ENCODE peak calls at places on chromosome 18, in seven cellular contexts. E is spleen; W is tibial artery; V is uterus; M is CD8-positive, alpha-beta T cell; F is heart left ventricle; H is upper lobe of right lung. A is an unnamed sample.

GRCh38 chr18:79217979-79218604 is 148.9 kb downstream of the ATP9B start:
- DNase-seq in V (no peak), M (no peak), H (no peak), W (no peak), F (no peak), E (no peak), A (no peak)

GRCh38 chr18:22470511-22471181 is 52.9 kb upstream of the CTAGE1 start:
- DNase-seq in E (no peak), M (no peak), H (no peak), W (peak), V (no peak), F (no peak), A (no peak)

GRCh38 chr18:55404811-55405654 is 183.0 kb downstream of the TCF4 start:
- DNase-seq in W (no peak), F (no peak), V (no peak), H (no peak), M (no peak), E (no peak), A (no peak)

GRCh38 chr18:22342625-22343024 is 75.1 kb downstream of the CTAGE1 start:
- DNase-seq in W (no peak), V (peak), F (no peak), M (peak), E (no peak), H (peak), A (peak)

GRCh38 chr18:2417861-2418610 is 153.3 kb downstream of the METTL4 start:
- DNase-seq in M (no peak), W (no peak), F (no peak), E (no peak), H (no peak), V (no peak), A (no peak)

GRCh38 chr18:23712445-23712844 is 23.2 kb downstream of the LAMA3 start:
- DNase-seq in V (no peak), E (no peak), W (no peak), F (no peak), H (no peak), M (no peak), A (no peak)

GRCh38 chr18:51342815-51343214 is 145.3 kb upstream of the MEX3C start:
- DNase-seq in W (no peak), H (no peak), M (no peak), E (no peak), F (no peak), V (no peak), A (no peak)

GRCh38 chr18:79657342-79657996 is 22.1 kb upstream of the CTDP1 start:
- DNase-seq in H (no peak), M (no peak), E (no peak), V (no peak), W (no peak), F (no peak), A (no peak)

GRCh38 chr18:28115149-28115550 is 61.8 kb downstream of the CDH2 start:
- DNase-seq in V (no peak), H (no peak), E (no peak), F (no peak), W (no peak), M (no peak), A (no peak)

GRCh38 chr18:48027401-48027931 is 97.0 kb upstream of the SMAD2 start:
- DNase-seq in V (no peak), E (peak), F (no peak), W (peak), M (no peak), H (peak), A (no peak)

GRCh38 chr18:4842287-4842686 is 354.8 kb downstream of the AKAIN1 start:
- DNase-seq in V (no peak), E (no peak), F (no peak), M (no peak), W (no peak), H (no peak), A (no peak)

GRCh38 chr18:49725809-49726514 is 87.4 kb downstream of the ACAA2 start:
- DNase-seq in W (peak), V (peak), F (peak), M (no peak), E (no peak), H (no peak), A (no peak)
- TF ChIP-seq CTCF in W (no peak), V (no peak), F (no peak), M (no peak), E (no peak), H (no peak), A (no peak)

DNA sequence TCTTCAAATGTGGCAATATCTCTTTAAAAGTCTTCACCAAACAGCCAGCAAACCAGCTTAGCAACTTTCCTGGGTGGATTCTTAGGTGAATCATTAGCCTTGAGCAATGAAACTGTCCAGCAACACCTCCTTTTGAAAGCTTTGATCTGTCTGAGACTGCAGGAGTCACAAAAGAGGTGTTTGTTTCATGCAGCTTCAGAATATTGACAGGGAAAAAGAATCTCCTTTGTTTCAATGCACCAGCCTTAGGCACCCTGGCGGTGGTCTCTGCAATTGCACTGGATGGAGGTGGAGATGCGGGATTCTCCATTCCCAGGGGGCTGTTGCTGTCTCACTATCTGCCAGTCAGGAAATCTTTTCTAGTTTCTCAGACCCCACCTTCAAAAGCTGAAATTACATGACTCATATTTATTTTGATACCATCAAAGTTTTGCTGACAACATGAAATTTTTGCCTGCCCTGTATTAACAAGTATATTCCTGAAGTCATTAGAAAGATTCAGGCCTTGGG is 76.0 kb upstream of the DSG1 start:
- DNase-seq in W (no peak), M (no peak), E (no peak), F (no peak), H (no peak), V (no peak), A (no peak)
- TF ChIP-seq CTCF in W (peak), M (no peak), E (no peak), F (peak), H (peak), V (no peak), A (no peak)

DNA sequence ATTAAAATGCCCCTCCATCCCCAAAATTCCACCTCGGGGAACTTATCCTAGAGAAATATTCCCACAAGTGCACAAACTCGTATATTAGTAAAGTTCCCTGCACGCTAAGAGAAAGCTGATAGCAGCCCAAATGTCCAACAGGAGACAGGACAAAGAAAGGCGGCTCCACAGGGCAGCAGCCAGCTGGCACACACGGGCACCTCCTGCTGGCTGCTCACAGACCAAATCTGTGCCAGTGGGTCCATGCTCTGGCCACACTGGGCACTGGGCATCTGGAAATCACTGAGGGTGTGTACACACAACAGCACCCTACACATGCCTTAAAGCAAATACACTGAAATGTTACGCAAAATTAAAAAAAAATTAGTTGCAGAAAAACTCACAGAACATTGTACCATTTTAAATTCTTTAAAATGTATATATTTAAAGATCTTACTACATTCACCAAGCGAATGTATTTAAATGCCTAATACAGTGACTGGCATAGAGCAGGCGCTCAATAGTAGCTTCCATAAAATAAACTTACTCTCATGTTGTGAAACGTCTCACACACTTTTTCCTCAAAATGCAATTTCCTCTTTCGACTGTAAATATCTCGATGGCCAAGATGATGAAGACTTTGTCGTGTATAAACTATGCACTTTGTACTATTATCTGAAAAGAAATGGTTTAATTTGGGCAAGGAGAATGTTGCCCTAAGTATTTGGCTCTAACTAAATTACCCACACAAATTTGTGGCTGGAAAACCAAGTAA is 19.4 kb downstream of the ZNF516 start:
- DNase-seq in H (no peak), F (no peak), W (no peak), M (no peak), E (no peak), V (no peak), A (no peak)
- TF ChIP-seq CTCF in H (no peak), F (no peak), W (no peak), M (no peak), E (no peak), V (no peak), A (no peak)

GRCh38 chr18:31039426-31039825 is 3.1 kb downstream of the DSC3 start:
- DNase-seq in W (no peak), M (no peak), H (no peak), E (no peak), F (no peak), V (no peak), A (no peak)

GRCh38 chr18:31041346-31042067 is 1.0 kb downstream of the DSC3 start:
- DNase-seq in F (no peak), E (peak), H (peak), V (no peak), W (no peak), M (no peak), A (no peak)

GRCh38 chr18:31042391-31043181 is at the start of gene DSC3:
- DNase-seq in V (peak), E (peak), F (no peak), W (peak), H (peak), M (no peak), A (no peak)

GRCh38 chr18:31042068-31042390 is 513 bp downstream of the DSC3 start:
- DNase-seq in F (no peak), W (no peak), H (no peak), V (no peak), E (no peak), M (no peak), A (no peak)

GRCh38 chr18:31040982-31041345 is 1.6 kb downstream of the DSC3 start:
- DNase-seq in E (no peak), M (no peak), H (no peak), W (no peak), V (no peak), F (no peak), A (no peak)
- TF ChIP-seq CTCF in E (no peak), M (no peak), H (no peak), W (no peak), V (no peak), F (no peak), A (no peak)

GRCh38 chr18:76657911-76658475 is 163.0 kb upstream of the ZNF516 start:
- DNase-seq in F (no peak), M (no peak), W (no peak), E (no peak), H (no peak), V (no peak), A (no peak)

GRCh38 chr18:76657428-76657827 is 162.4 kb upstream of the ZNF516 start:
- DNase-seq in H (no peak), V (no peak), M (no peak), W (no peak), E (no peak), F (no peak), A (no peak)

GRCh38 chr18:76656925-76657324 is 161.9 kb upstream of the ZNF516 start:
- DNase-seq in V (no peak), W (no peak), E (no peak), H (no peak), F (no peak), M (no peak), A (no peak)

GRCh38 chr18:76660571-76661192 is 161.7 kb upstream of the ZNF236 start:
- DNase-seq in M (no peak), H (no peak), V (no peak), F (no peak), E (no peak), W (no peak), A (no peak)

DNA sequence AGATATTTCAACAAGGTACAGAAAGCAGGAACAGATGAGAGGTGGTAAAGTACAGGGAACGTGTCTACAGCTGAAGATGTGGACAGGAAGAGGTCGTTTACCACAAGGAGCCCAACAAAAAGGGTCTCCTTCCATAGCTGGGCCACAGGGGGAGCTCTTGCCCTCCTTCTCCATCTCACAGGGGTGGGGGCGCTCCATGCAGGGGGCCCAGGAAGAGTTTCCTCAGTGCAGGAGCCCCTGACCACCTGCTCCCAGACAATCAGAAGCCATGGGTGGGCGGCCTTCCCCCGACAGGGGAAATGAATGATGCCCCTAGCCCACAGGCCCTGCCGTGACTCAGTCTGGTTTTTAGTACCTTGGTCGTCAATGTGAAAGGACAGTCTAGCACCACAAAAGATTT is 163.6 kb upstream of the ZNF516 start:
- DNase-seq in E (no peak), V (no peak), H (no peak), M (no peak), W (no peak), F (no peak), A (no peak)
- TF ChIP-seq CTCF in E (no peak), V (peak), H (no peak), M (no peak), W (no peak), F (no peak), A (peak)

GRCh38 chr18:41486581-41486980 is 468.5 kb upstream of the PIK3C3 start:
- DNase-seq in F (no peak), E (no peak), V (no peak), W (no peak), H (no peak), M (no peak), A (no peak)

DNA sequence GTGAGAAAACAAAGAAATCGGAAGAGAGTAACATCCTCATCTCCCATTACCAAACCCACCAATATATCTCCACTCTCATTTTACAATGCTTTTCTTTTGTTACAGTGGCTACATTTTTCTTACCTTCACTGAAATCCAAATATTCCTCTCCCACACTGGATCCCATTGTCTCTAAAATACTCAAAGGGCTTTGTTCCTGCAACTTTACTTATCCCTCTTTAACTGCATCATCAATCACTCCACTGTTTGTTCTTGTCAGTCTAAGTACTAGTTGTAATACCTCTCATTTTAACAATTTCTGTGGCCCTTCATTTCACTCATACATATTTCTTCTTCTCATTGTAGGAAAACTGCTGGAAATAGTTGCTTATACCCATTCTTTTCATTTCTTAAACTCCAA is 464.2 kb upstream of the PIK3C3 start:
- DNase-seq in E (no peak), F (no peak), M (no peak), V (no peak), H (no peak), W (no peak), A (no peak)
- TF ChIP-seq CTCF in E (no peak), F (no peak), M (no peak), V (no peak), H (no peak), W (no peak), A (no peak)

GRCh38 chr18:12328179-12328823 is 20.3 kb downstream of the TUBB6 start:
- DNase-seq in M (no peak), H (no peak), W (no peak), V (no peak), F (no peak), E (no peak), A (no peak)
- TF ChIP-seq CTCF in M (peak), H (no peak), W (no peak), V (no peak), F (no peak), E (no peak), A (peak)

GRCh38 chr18:34493566-34494358 is 216.3 kb upstream of the DTNA start:
- DNase-seq in E (peak), W (peak), V (no peak), H (peak), F (peak), M (no peak), A (no peak)
- TF ChIP-seq CTCF in E (no peak), W (no peak), V (no peak), H (no peak), F (peak), M (no peak), A (no peak)

A was measured in natural killer cell.